ENCODE peak calls at places on chromosomes 7 and 10, in six cellular contexts. One of them, this sample, is unnamed. For H3K4me1 and H3K9me3, the result is how much of the 10 kb centered on the place peaks cover.

GRCh38 chr10:16867556-16867955 is 50.3 kb upstream of the RSU1 start:
- DNase-seq in ovary: no peak
- DNase-seq in cardiac muscle cell: peak
- DNase-seq in lower lobe of right lung: no peak
- DNase-seq in HCT116: peak
- DNase-seq in OCI-LY7: no peak
- DNase-seq in this sample: no peak

GRCh38 chr7:127391591-127392181 is 822 bp downstream of the ZNF800 start:
- DNase-seq in ovary: no peak
- DNase-seq in cardiac muscle cell: peak
- DNase-seq in lower lobe of right lung: no peak
- DNase-seq in HCT116: no peak
- DNase-seq in OCI-LY7: peak
- DNase-seq in this sample: peak

GRCh38 chr10:100508691-100509150 is 10.9 kb downstream of the SEC31B start:
- DNase-seq in ovary: no peak
- DNase-seq in cardiac muscle cell: peak
- DNase-seq in lower lobe of right lung: no peak
- DNase-seq in HCT116: peak
- DNase-seq in OCI-LY7: peak
- DNase-seq in this sample: peak

GRCh38 chr10:62284221-62284620 is 15.6 kb upstream of the RTKN2 start:
- DNase-seq in ovary: no peak
- DNase-seq in cardiac muscle cell: no peak
- DNase-seq in lower lobe of right lung: no peak
- DNase-seq in HCT116: no peak
- DNase-seq in OCI-LY7: no peak
- DNase-seq in this sample: no peak

GRCh38 chr10:25666276-25666675 is 267.8 kb upstream of the MYO3A start:
- DNase-seq in ovary: no peak
- DNase-seq in cardiac muscle cell: peak
- DNase-seq in lower lobe of right lung: no peak
- DNase-seq in HCT116: no peak
- DNase-seq in OCI-LY7: no peak
- DNase-seq in this sample: no peak

GRCh38 chr7:92108821-92109220 is 25.5 kb downstream of the CYP51A1 start:
- DNase-seq in ovary: no peak
- DNase-seq in cardiac muscle cell: no peak
- DNase-seq in lower lobe of right lung: no peak
- DNase-seq in HCT116: no peak
- DNase-seq in OCI-LY7: no peak
- DNase-seq in this sample: no peak

GRCh38 chr10:33008499-33009243 is 50.6 kb upstream of the ITGB1 start:
- DNase-seq in ovary: no peak
- DNase-seq in cardiac muscle cell: peak
- DNase-seq in lower lobe of right lung: no peak
- DNase-seq in HCT116: peak
- DNase-seq in OCI-LY7: peak
- DNase-seq in this sample: peak

GRCh38 chr7:139734395-139734794 is 43.4 kb downstream of the HIPK2 start:
- DNase-seq in ovary: no peak
- DNase-seq in cardiac muscle cell: peak
- DNase-seq in lower lobe of right lung: no peak
- DNase-seq in HCT116: no peak
- DNase-seq in OCI-LY7: no peak
- DNase-seq in this sample: no peak

GRCh38 chr7:144834516-144835165 is 1.2 kb downstream of the TPK1 start:
- DNase-seq in ovary: no peak
- DNase-seq in cardiac muscle cell: peak
- DNase-seq in lower lobe of right lung: no peak
- DNase-seq in HCT116: no peak
- DNase-seq in OCI-LY7: peak
- DNase-seq in this sample: peak

GRCh38 chr7:16708980-16709379 is 44.6 kb upstream of the TSPAN13 start:
- DNase-seq in ovary: no peak
- DNase-seq in cardiac muscle cell: peak
- DNase-seq in lower lobe of right lung: no peak
- DNase-seq in HCT116: no peak
- DNase-seq in OCI-LY7: no peak
- DNase-seq in this sample: no peak

DNA sequence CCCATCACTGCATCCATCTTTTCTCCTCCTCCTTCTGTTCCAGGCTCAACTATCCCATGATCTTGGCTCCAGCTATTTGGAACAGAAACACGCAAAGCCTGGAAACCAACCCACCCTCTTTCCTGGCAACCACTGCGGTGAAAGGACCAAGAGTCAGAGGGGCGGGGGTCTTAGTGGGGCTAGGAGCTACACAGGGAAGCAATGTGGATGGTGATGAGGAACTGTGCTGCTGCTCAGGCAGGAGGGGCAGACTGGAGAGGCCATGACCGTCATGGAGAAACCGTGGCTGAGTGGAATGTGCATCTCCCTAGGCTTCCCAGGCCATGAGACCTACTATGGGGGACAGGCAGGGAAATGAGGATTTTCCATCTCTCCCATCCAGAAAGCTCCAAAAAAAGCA is 25.6 kb downstream of the PLAC9 start:
- DNase-seq in ovary: no peak
- DNase-seq in cardiac muscle cell: no peak
- DNase-seq in lower lobe of right lung: no peak
- DNase-seq in HCT116: no peak
- DNase-seq in OCI-LY7: no peak
- DNase-seq in this sample: no peak
- H3K4me1 ChIP-seq in ovary: under half
- H3K4me1 ChIP-seq in cardiac muscle cell: under half
- H3K4me1 ChIP-seq in lower lobe of right lung: under half
- H3K4me1 ChIP-seq in HCT116: half or more
- H3K4me1 ChIP-seq in OCI-LY7: under half
- H3K4me1 ChIP-seq in this sample: under half

GRCh38 chr7:157609516-157609915 is 272.7 kb downstream of the DNAJB6 start:
- DNase-seq in ovary: no peak
- DNase-seq in cardiac muscle cell: no peak
- DNase-seq in lower lobe of right lung: no peak
- DNase-seq in HCT116: no peak
- DNase-seq in OCI-LY7: no peak
- DNase-seq in this sample: no peak
- H3K9me3 ChIP-seq in ovary: under half
- H3K9me3 ChIP-seq in cardiac muscle cell: under half
- H3K9me3 ChIP-seq in lower lobe of right lung: under half
- H3K9me3 ChIP-seq in HCT116: under half
- H3K9me3 ChIP-seq in OCI-LY7: under half
- H3K9me3 ChIP-seq in this sample: under half

DNA sequence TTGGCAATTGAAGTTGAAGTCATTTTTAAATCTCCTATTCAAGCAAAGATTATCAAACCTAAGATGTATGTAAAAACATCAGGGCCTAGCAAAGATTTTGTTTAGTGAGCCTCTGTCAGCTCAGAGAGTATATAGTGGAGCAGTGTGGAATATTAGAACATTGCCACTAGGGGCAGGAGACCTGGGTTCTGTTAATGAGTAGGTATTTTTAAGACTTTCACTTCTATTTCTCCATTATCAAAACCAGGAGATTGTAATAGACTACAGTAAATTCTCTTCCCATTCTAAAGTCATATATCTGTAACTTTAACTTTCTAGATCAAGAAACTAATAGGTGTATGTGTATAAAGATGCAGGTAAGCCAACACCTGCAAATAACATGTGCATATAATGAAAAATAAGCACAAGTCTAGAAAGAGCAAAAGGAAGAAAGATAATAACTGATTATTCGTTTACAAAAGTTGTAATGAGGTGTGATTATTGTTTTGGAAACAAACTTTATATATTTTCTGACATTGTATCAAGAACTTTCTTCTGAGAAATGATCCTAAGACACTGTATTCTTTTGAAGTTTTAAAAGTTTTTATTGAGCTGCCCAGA is 64.4 kb downstream of the KCND2 start:
- DNase-seq in ovary: no peak
- DNase-seq in cardiac muscle cell: peak
- DNase-seq in lower lobe of right lung: no peak
- DNase-seq in HCT116: peak
- DNase-seq in OCI-LY7: peak
- DNase-seq in this sample: no peak
- TF ChIP-seq CTCF in ovary: no peak
- TF ChIP-seq CTCF in cardiac muscle cell: peak
- TF ChIP-seq CTCF in lower lobe of right lung: no peak
- TF ChIP-seq CTCF in HCT116: peak
- TF ChIP-seq CTCF in OCI-LY7: peak
- TF ChIP-seq CTCF in this sample: no peak

GRCh38 chr7:95545666-95546065 is 50.6 kb downstream of the PDK4 start:
- DNase-seq in ovary: no peak
- DNase-seq in cardiac muscle cell: no peak
- DNase-seq in lower lobe of right lung: no peak
- DNase-seq in HCT116: no peak
- DNase-seq in OCI-LY7: no peak
- DNase-seq in this sample: no peak

GRCh38 chr7:95547356-95547755 is 49.0 kb downstream of the PDK4 start:
- DNase-seq in ovary: no peak
- DNase-seq in cardiac muscle cell: no peak
- DNase-seq in lower lobe of right lung: no peak
- DNase-seq in HCT116: no peak
- DNase-seq in OCI-LY7: no peak
- DNase-seq in this sample: no peak

GRCh38 chr7:95549818-95550529 is 46.3 kb downstream of the PDK4 start:
- DNase-seq in ovary: peak
- DNase-seq in cardiac muscle cell: peak
- DNase-seq in lower lobe of right lung: peak
- DNase-seq in HCT116: peak
- DNase-seq in OCI-LY7: no peak
- DNase-seq in this sample: no peak

GRCh38 chr7:95546647-95547046 is 49.7 kb downstream of the PDK4 start:
- DNase-seq in ovary: no peak
- DNase-seq in cardiac muscle cell: no peak
- DNase-seq in lower lobe of right lung: no peak
- DNase-seq in HCT116: no peak
- DNase-seq in OCI-LY7: no peak
- DNase-seq in this sample: no peak

GRCh38 chr7:95547949-95548348 is 48.4 kb downstream of the PDK4 start:
- DNase-seq in ovary: no peak
- DNase-seq in cardiac muscle cell: no peak
- DNase-seq in lower lobe of right lung: no peak
- DNase-seq in HCT116: no peak
- DNase-seq in OCI-LY7: no peak
- DNase-seq in this sample: no peak
- H3K4me1 ChIP-seq in ovary: under half
- H3K4me1 ChIP-seq in cardiac muscle cell: under half
- H3K4me1 ChIP-seq in lower lobe of right lung: half or more
- H3K4me1 ChIP-seq in HCT116: under half
- H3K4me1 ChIP-seq in OCI-LY7: under half
- H3K4me1 ChIP-seq in this sample: under half